ENCODE peak calls at places on chromosomes 11 and 22, in seven cellular contexts. One of them, this sample, is unnamed.

GRCh38 chr11:1353383-1354124 is 36.2 kb upstream of the BRSK2 start:
- DNase-seq in PC-3: no peak
- DNase-seq in A172: no peak
- DNase-seq in psoas muscle: no peak
- DNase-seq in posterior cingulate gyrus: no peak
- DNase-seq in activated CD4-positive, alpha-beta memory T cell treated with anti-CD3 and anti-CD28 coated beads, Interleukin-2, amount 10 ng/mL, durations not matched to agents 7 days and 5 days: no peak
- DNase-seq in fibroblast of the conjunctiva: no peak
- DNase-seq in this sample: no peak

GRCh38 chr11:11569936-11570491 is 51.8 kb downstream of the GALNT18 start:
- DNase-seq in PC-3: peak; percentile 13
- DNase-seq in A172: peak; percentile 33
- DNase-seq in psoas muscle: peak; percentile 58
- DNase-seq in posterior cingulate gyrus: peak; percentile 54
- DNase-seq in activated CD4-positive, alpha-beta memory T cell treated with anti-CD3 and anti-CD28 coated beads, Interleukin-2, amount 10 ng/mL, durations not matched to agents 7 days and 5 days: no peak
- DNase-seq in fibroblast of the conjunctiva: no peak
- DNase-seq in this sample: peak; percentile 64

GRCh38 chr11:133306019-133306418 is 226.3 kb downstream of the OPCML start:
- DNase-seq in PC-3: no peak
- DNase-seq in A172: no peak
- DNase-seq in psoas muscle: no peak
- DNase-seq in posterior cingulate gyrus: no peak
- DNase-seq in activated CD4-positive, alpha-beta memory T cell treated with anti-CD3 and anti-CD28 coated beads, Interleukin-2, amount 10 ng/mL, durations not matched to agents 7 days and 5 days: no peak
- DNase-seq in fibroblast of the conjunctiva: no peak
- DNase-seq in this sample: no peak

GRCh38 chr11:83502041-83502440 is 215.9 kb upstream of the CCDC90B start:
- DNase-seq in PC-3: peak; percentile 9
- DNase-seq in A172: no peak
- DNase-seq in psoas muscle: no peak
- DNase-seq in posterior cingulate gyrus: no peak
- DNase-seq in activated CD4-positive, alpha-beta memory T cell treated with anti-CD3 and anti-CD28 coated beads, Interleukin-2, amount 10 ng/mL, durations not matched to agents 7 days and 5 days: no peak
- DNase-seq in fibroblast of the conjunctiva: no peak
- DNase-seq in this sample: no peak

GRCh38 chr11:12680246-12680939 is 6.2 kb downstream of the TEAD1 start:
- DNase-seq in PC-3: peak; percentile 84
- DNase-seq in A172: peak; percentile 83
- DNase-seq in psoas muscle: peak; percentile 79
- DNase-seq in posterior cingulate gyrus: peak; percentile 85
- DNase-seq in activated CD4-positive, alpha-beta memory T cell treated with anti-CD3 and anti-CD28 coated beads, Interleukin-2, amount 10 ng/mL, durations not matched to agents 7 days and 5 days: peak; percentile 24
- DNase-seq in fibroblast of the conjunctiva: peak; percentile 82
- DNase-seq in this sample: peak; percentile 68

GRCh38 chr11:83051760-83052671 is 19.7 kb downstream of the RAB30 start:
- DNase-seq in PC-3: peak; percentile 97
- DNase-seq in A172: peak; percentile 73
- DNase-seq in psoas muscle: peak; percentile 45
- DNase-seq in posterior cingulate gyrus: peak; percentile 29
- DNase-seq in activated CD4-positive, alpha-beta memory T cell treated with anti-CD3 and anti-CD28 coated beads, Interleukin-2, amount 10 ng/mL, durations not matched to agents 7 days and 5 days: no peak
- DNase-seq in fibroblast of the conjunctiva: peak; percentile 97
- DNase-seq in this sample: peak; percentile 71

GRCh38 chr22:41943661-41944209 is 3.2 kb downstream of the CENPM start:
- DNase-seq in PC-3: peak; percentile 21
- DNase-seq in A172: no peak
- DNase-seq in psoas muscle: no peak
- DNase-seq in posterior cingulate gyrus: no peak
- DNase-seq in activated CD4-positive, alpha-beta memory T cell treated with anti-CD3 and anti-CD28 coated beads, Interleukin-2, amount 10 ng/mL, durations not matched to agents 7 days and 5 days: no peak
- DNase-seq in fibroblast of the conjunctiva: no peak
- DNase-seq in this sample: no peak

GRCh38 chr11:1081601-1082311 is 7.1 kb downstream of the MUC2 start:
- DNase-seq in PC-3: no peak
- DNase-seq in A172: no peak
- DNase-seq in psoas muscle: peak; percentile 6
- DNase-seq in posterior cingulate gyrus: no peak
- DNase-seq in activated CD4-positive, alpha-beta memory T cell treated with anti-CD3 and anti-CD28 coated beads, Interleukin-2, amount 10 ng/mL, durations not matched to agents 7 days and 5 days: no peak
- DNase-seq in fibroblast of the conjunctiva: no peak
- DNase-seq in this sample: no peak

GRCh38 chr11:6736495-6737121 is 35.2 kb downstream of the OR2AG2 start:
- DNase-seq in PC-3: no peak
- DNase-seq in A172: no peak
- DNase-seq in psoas muscle: no peak
- DNase-seq in posterior cingulate gyrus: no peak
- DNase-seq in activated CD4-positive, alpha-beta memory T cell treated with anti-CD3 and anti-CD28 coated beads, Interleukin-2, amount 10 ng/mL, durations not matched to agents 7 days and 5 days: no peak
- DNase-seq in fibroblast of the conjunctiva: no peak
- DNase-seq in this sample: no peak

GRCh38 chr11:516400-516799 is 9.4 kb upstream of the RNH1 start:
- DNase-seq in PC-3: no peak
- DNase-seq in A172: no peak
- DNase-seq in psoas muscle: no peak
- DNase-seq in posterior cingulate gyrus: no peak
- DNase-seq in activated CD4-positive, alpha-beta memory T cell treated with anti-CD3 and anti-CD28 coated beads, Interleukin-2, amount 10 ng/mL, durations not matched to agents 7 days and 5 days: no peak
- DNase-seq in fibroblast of the conjunctiva: no peak
- DNase-seq in this sample: no peak

GRCh38 chr22:41696714-41697113 is 2.6 kb upstream of the MEI1 start:
- DNase-seq in PC-3: no peak
- DNase-seq in A172: no peak
- DNase-seq in psoas muscle: no peak
- DNase-seq in posterior cingulate gyrus: no peak
- DNase-seq in activated CD4-positive, alpha-beta memory T cell treated with anti-CD3 and anti-CD28 coated beads, Interleukin-2, amount 10 ng/mL, durations not matched to agents 7 days and 5 days: no peak
- DNase-seq in fibroblast of the conjunctiva: no peak
- DNase-seq in this sample: no peak

GRCh38 chr11:38582151-38582550 is 1984.1 kb upstream of the RAG2 start:
- DNase-seq in PC-3: peak; percentile 37
- DNase-seq in A172: peak; percentile 1
- DNase-seq in psoas muscle: no peak
- DNase-seq in posterior cingulate gyrus: no peak
- DNase-seq in activated CD4-positive, alpha-beta memory T cell treated with anti-CD3 and anti-CD28 coated beads, Interleukin-2, amount 10 ng/mL, durations not matched to agents 7 days and 5 days: no peak
- DNase-seq in fibroblast of the conjunctiva: no peak
- DNase-seq in this sample: no peak

GRCh38 chr11:31816467-31817053 is 5.4 kb upstream of the PAX6 start:
- DNase-seq in PC-3: no peak
- DNase-seq in A172: no peak
- DNase-seq in psoas muscle: no peak
- DNase-seq in posterior cingulate gyrus: no peak
- DNase-seq in activated CD4-positive, alpha-beta memory T cell treated with anti-CD3 and anti-CD28 coated beads, Interleukin-2, amount 10 ng/mL, durations not matched to agents 7 days and 5 days: no peak
- DNase-seq in fibroblast of the conjunctiva: no peak
- DNase-seq in this sample: no peak

GRCh38 chr11:28877366-28877765 is 769.2 kb downstream of the METTL15 start:
- DNase-seq in PC-3: peak; percentile 29
- DNase-seq in A172: peak; percentile 5
- DNase-seq in psoas muscle: no peak
- DNase-seq in posterior cingulate gyrus: no peak
- DNase-seq in activated CD4-positive, alpha-beta memory T cell treated with anti-CD3 and anti-CD28 coated beads, Interleukin-2, amount 10 ng/mL, durations not matched to agents 7 days and 5 days: no peak
- DNase-seq in fibroblast of the conjunctiva: no peak
- DNase-seq in this sample: peak; percentile 12

GRCh38 chr11:69854719-69855118 is 35.5 kb upstream of the FGF3 start:
- DNase-seq in PC-3: peak; percentile 94
- DNase-seq in A172: peak; percentile 92
- DNase-seq in psoas muscle: no peak
- DNase-seq in posterior cingulate gyrus: no peak
- DNase-seq in activated CD4-positive, alpha-beta memory T cell treated with anti-CD3 and anti-CD28 coated beads, Interleukin-2, amount 10 ng/mL, durations not matched to agents 7 days and 5 days: no peak
- DNase-seq in fibroblast of the conjunctiva: no peak
- DNase-seq in this sample: peak; percentile 76

GRCh38 chr11:126307706-126308105 is 3.8 kb downstream of the DCPS start:
- DNase-seq in PC-3: peak; percentile 84
- DNase-seq in A172: no peak
- DNase-seq in psoas muscle: no peak
- DNase-seq in posterior cingulate gyrus: no peak
- DNase-seq in activated CD4-positive, alpha-beta memory T cell treated with anti-CD3 and anti-CD28 coated beads, Interleukin-2, amount 10 ng/mL, durations not matched to agents 7 days and 5 days: no peak
- DNase-seq in fibroblast of the conjunctiva: peak; percentile 28
- DNase-seq in this sample: no peak

GRCh38 chr11:66843776-66844495 is 695 bp downstream of the RCE1 start:
- DNase-seq in PC-3: no peak
- DNase-seq in A172: no peak
- DNase-seq in psoas muscle: no peak
- DNase-seq in posterior cingulate gyrus: no peak
- DNase-seq in activated CD4-positive, alpha-beta memory T cell treated with anti-CD3 and anti-CD28 coated beads, Interleukin-2, amount 10 ng/mL, durations not matched to agents 7 days and 5 days: no peak
- DNase-seq in fibroblast of the conjunctiva: no peak
- DNase-seq in this sample: no peak

GRCh38 chr11:67302571-67303131 is 679 bp upstream of the SSH3 start:
- DNase-seq in PC-3: peak; percentile 25
- DNase-seq in A172: no peak
- DNase-seq in psoas muscle: no peak
- DNase-seq in posterior cingulate gyrus: peak; percentile 23
- DNase-seq in activated CD4-positive, alpha-beta memory T cell treated with anti-CD3 and anti-CD28 coated beads, Interleukin-2, amount 10 ng/mL, durations not matched to agents 7 days and 5 days: no peak
- DNase-seq in fibroblast of the conjunctiva: no peak
- DNase-seq in this sample: peak; percentile 58

GRCh38 chr11:97107604-97108003 is 717.8 kb downstream of the JRKL start:
- DNase-seq in PC-3: no peak
- DNase-seq in A172: no peak
- DNase-seq in psoas muscle: no peak
- DNase-seq in posterior cingulate gyrus: no peak
- DNase-seq in activated CD4-positive, alpha-beta memory T cell treated with anti-CD3 and anti-CD28 coated beads, Interleukin-2, amount 10 ng/mL, durations not matched to agents 7 days and 5 days: no peak
- DNase-seq in fibroblast of the conjunctiva: no peak
- DNase-seq in this sample: no peak

This sample was measured in NCI-H226.